ENCODE peak calls at places on chromosomes 5 and 9, in seven cellular contexts. W is kidney tubule cell; O is stimulated activated naive B cell treated with anti-CD40 and anti-IgM and Interleukin-4, amounts not matched to agents 10 μg/mL and 1 μg/mL and 100 μg/mL, for 72 hours; C is GM13976; E is effector memory CD8-positive, alpha-beta T cell; T is COR-L47; A is Calu3. H is an unnamed sample.

GRCh38 chr9:136807281-136808074 is at the start of gene RABL6:
- DNase-seq in W (peak; percentile 83), O (peak; percentile 75), T (peak; percentile 75), E (peak; percentile 79), A (peak; percentile 76), C (peak; percentile 98), H (peak; percentile 92)

GRCh38 chr9:20220286-20220685 is 402.0 kb downstream of the MLLT3 start:
- DNase-seq in C (no peak), T (no peak), A (no peak), W (peak; percentile 38), E (no peak), O (no peak), H (no peak)

GRCh38 chr5:44332360-44332971 is 56.8 kb downstream of the FGF10 start:
- DNase-seq in E (no peak), T (peak; percentile 47), W (peak; percentile 50), A (peak; percentile 3), O (no peak), C (peak; percentile 6), H (peak; percentile 73)

GRCh38 chr9:26033346-26033745 is 355.1 kb upstream of the TUSC1 start:
- DNase-seq in E (no peak), T (no peak), A (no peak), O (no peak), W (no peak), C (no peak), H (no peak)

GRCh38 chr9:105148328-105149006 is 96.0 kb upstream of the SLC44A1 start:
- DNase-seq in O (no peak), C (no peak), W (no peak), E (no peak), A (no peak), T (no peak), H (no peak)

GRCh38 chr5:120082316-120083068 is 381.6 kb upstream of the PRR16 start:
- DNase-seq in C (no peak), O (no peak), E (no peak), A (no peak), W (no peak), T (no peak), H (no peak)

GRCh38 chr5:54637654-54638053 is 120.1 kb downstream of the SNX18 start:
- DNase-seq in O (no peak), A (no peak), T (no peak), E (no peak), W (no peak), C (no peak), H (no peak)

GRCh38 chr5:1011741-1012315 is 3.2 kb downstream of the NKD2 start:
- DNase-seq in A (no peak), O (no peak), T (no peak), W (no peak), C (no peak), E (no peak), H (no peak)

GRCh38 chr9:124257865-124258764 is at the start of gene NEK6:
- DNase-seq in O (no peak), W (peak; percentile 65), A (no peak), E (peak; percentile 42), C (peak; percentile 77), T (peak; percentile 4), H (peak; percentile 63)

GRCh38 chr9:19660019-19660418 is 128.8 kb downstream of the SLC24A2 start:
- DNase-seq in T (no peak), C (no peak), E (no peak), A (no peak), W (peak; percentile 66), O (no peak), H (peak; percentile 8)

GRCh38 chr5:135034186-135034962 is at the start of gene PITX1:
- DNase-seq in O (no peak), T (peak; percentile 66), A (peak; percentile 72), W (peak; percentile 50), E (no peak), C (peak; percentile 60), H (peak; percentile 92)

GRCh38 chr5:173050791-173051190 is 5.4 kb upstream of the CREBRF start:
- DNase-seq in O (no peak), W (no peak), E (no peak), A (no peak), T (no peak), C (no peak), H (no peak)